ENCODE peak calls at places on chromosome 22, in five cellular contexts. H is heart left ventricle, S is MM.1S, N is AG10803, P is astrocyte of the cerebellum. O is an unnamed sample.

GRCh38 chr22:30015846-30016245 is 64.4 kb upstream of the HORMAD2 start:
- DNase-seq in N (peak), H (no peak), P (no peak), S (no peak), O (no peak)

GRCh38 chr22:47452184-47452583 is 689.7 kb downstream of the TBC1D22A start:
- DNase-seq in N (no peak), P (no peak), S (no peak), H (no peak), O (no peak)

GRCh38 chr22:44787832-44788231 is 35.5 kb downstream of the ARHGAP8 start:
- DNase-seq in N (no peak), P (no peak), H (no peak), S (no peak), O (no peak)

GRCh38 chr22:50008151-50009040 is 4.2 kb downstream of the IL17REL start:
- DNase-seq in P (no peak), S (no peak), N (no peak), H (no peak), O (no peak)

GRCh38 chr22:21589415-21589814 is 21.9 kb downstream of the UBE2L3 start:
- DNase-seq in N (no peak), P (no peak), S (no peak), H (no peak), O (no peak)

GRCh38 chr22:32685527-32685926 is 116.0 kb upstream of the TIMP3 start:
- DNase-seq in N (no peak), H (no peak), P (no peak), S (no peak), O (no peak)

GRCh38 chr22:30334601-30335000 is 7.9 kb upstream of the TBC1D10A start:
- DNase-seq in S (no peak), P (no peak), N (no peak), H (no peak), O (no peak)

GRCh38 chr22:17101475-17102296 is 16.9 kb downstream of the IL17RA start:
- DNase-seq in P (no peak), N (no peak), S (no peak), H (no peak), O (no peak)

GRCh38 chr22:27752771-27753170 is 48.8 kb downstream of the MN1 start:
- DNase-seq in S (no peak), N (peak), P (no peak), H (peak), O (no peak)

GRCh38 chr22:17748555-17749353 is 25.5 kb downstream of the BID start:
- DNase-seq in S (no peak), P (no peak), H (peak), N (no peak), O (no peak)

GRCh38 chr22:40417881-40418280 is 47.5 kb downstream of the SGSM3 start:
- DNase-seq in S (no peak), N (no peak), H (no peak), P (no peak), O (no peak)

GRCh38 chr22:20823264-20823663 is 35.3 kb downstream of the PI4KA start:
- DNase-seq in S (no peak), N (no peak), P (no peak), H (no peak), O (no peak)

GRCh38 chr22:18031670-18032454 is 7.5 kb upstream of the MICAL3 start:
- DNase-seq in N (peak), H (no peak), S (no peak), P (peak), O (no peak)

GRCh38 chr22:40196628-40197027 is 18.9 kb downstream of the TNRC6B start:
- DNase-seq in S (no peak), H (no peak), P (peak), N (peak), O (no peak)

GRCh38 chr22:35104491-35104890 is 38.5 kb downstream of the ISX start:
- DNase-seq in S (peak), H (no peak), N (no peak), P (no peak), O (no peak)

GRCh38 chr22:50621948-50622722 is 5.8 kb downstream of the ARSA start:
- DNase-seq in S (peak), H (no peak), N (no peak), P (no peak), O (no peak)

GRCh38 chr22:29454186-29454745 is 15.9 kb downstream of the RFPL1 start:
- DNase-seq in H (no peak), P (no peak), N (no peak), S (no peak), O (no peak)

GRCh38 chr22:21876486-21877176 is 9.2 kb upstream of the MAPK1 start:
- DNase-seq in H (no peak), P (no peak), S (no peak), N (peak), O (no peak)

GRCh38 chr22:28547132-28547842 is 132.4 kb downstream of the TTC28 start:
- DNase-seq in P (peak), S (no peak), N (peak), H (no peak), O (no peak)

GRCh38 chr22:35970601-35971417 is 57.8 kb downstream of the RBFOX2 start:
- DNase-seq in N (no peak), H (no peak), P (no peak), S (no peak), O (no peak)

GRCh38 chr22:40452730-40453487 is 82.5 kb downstream of the SGSM3 start:
- DNase-seq in S (no peak), N (no peak), H (no peak), P (no peak), O (no peak)

GRCh38 chr22:33565580-33565995 is 354.7 kb downstream of the LARGE1 start:
- DNase-seq in H (peak), S (no peak), P (no peak), N (no peak), O (no peak)

GRCh38 chr22:38924197-38924952 is 33.0 kb upstream of the APOBEC3A start:
- DNase-seq in H (peak), S (no peak), N (peak), P (peak), O (no peak)

GRCh38 chr22:40070701-40071100 is 75.9 kb downstream of the FAM83F start:
- DNase-seq in S (no peak), N (peak), P (peak), H (no peak), O (no peak)

GRCh38 chr22:47372111-47372581 is 609.7 kb downstream of the TBC1D22A start:
- DNase-seq in N (no peak), P (no peak), H (no peak), S (no peak), O (no peak)

GRCh38 chr22:21446128-21446826 is 20.9 kb upstream of the TMEM191C start:
- DNase-seq in N (no peak), S (no peak), H (peak), P (no peak), O (no peak)

GRCh38 chr22:50599816-50600454 is 658 bp upstream of the MAPK8IP2 start:
- DNase-seq in N (no peak), P (no peak), H (peak), S (peak), O (no peak)

GRCh38 chr22:42879371-42880021 is 22.4 kb upstream of the ARFGAP3 start:
- DNase-seq in N (no peak), H (no peak), P (no peak), S (no peak), O (no peak)

GRCh38 chr22:42878561-42879305 is 21.7 kb upstream of the ARFGAP3 start:
- DNase-seq in P (no peak), H (peak), N (no peak), S (no peak), O (no peak)

GRCh38 chr22:42881298-42881697 is 24.2 kb upstream of the ARFGAP3 start:
- DNase-seq in H (no peak), N (no peak), P (no peak), S (no peak), O (no peak)

GRCh38 chr22:42881982-42882656 is 25.0 kb upstream of the ARFGAP3 start:
- DNase-seq in H (no peak), S (no peak), P (no peak), N (no peak), O (no peak)

GRCh38 chr22:42880815-42881214 is 23.7 kb upstream of the ARFGAP3 start:
- DNase-seq in N (no peak), P (no peak), S (no peak), H (no peak), O (no peak)
- TF ChIP-seq CTCF in N (no peak), P (peak), S (no peak), H (no peak), O (no peak)

DNA sequence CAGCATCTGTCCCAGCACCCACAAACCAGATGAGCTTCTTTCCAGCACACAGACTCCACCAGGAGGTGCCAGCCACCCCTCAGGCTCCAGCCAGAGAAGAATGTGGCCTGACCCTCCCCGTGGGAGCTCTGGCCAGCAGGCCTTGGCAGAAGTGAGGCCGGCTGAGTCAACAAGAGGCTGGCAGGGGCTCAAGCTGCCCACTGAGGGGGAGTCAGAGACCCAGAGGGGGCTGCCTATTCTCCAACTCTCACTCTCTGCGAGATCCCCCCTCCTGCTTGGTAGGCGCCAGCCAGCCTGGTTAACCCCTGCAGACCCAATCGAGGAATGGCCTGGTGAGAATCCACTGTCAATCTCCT is 10.6 kb upstream of the CDC42EP1 start:
- DNase-seq in S (no peak), H (no peak), P (no peak), N (peak), O (no peak)
- TF ChIP-seq CTCF in S (no peak), H (peak), P (peak), N (peak), O (no peak)

GRCh38 chr22:24505337-24505736 is 10.2 kb downstream of the UPB1 start:
- DNase-seq in S (no peak), N (no peak), P (no peak), H (no peak), O (no peak)
- TF ChIP-seq CTCF in S (no peak), N (no peak), P (no peak), H (no peak), O (no peak)

GRCh38 chr22:23180893-23181762 is 819 bp downstream of the BCR start:
- DNase-seq in S (peak), P (no peak), H (peak), N (no peak), O (no peak)

GRCh38 chr22:23181763-23182288 is 1.5 kb downstream of the BCR start:
- DNase-seq in P (no peak), N (no peak), S (peak), H (no peak), O (no peak)

GRCh38 chr22:23179381-23180294 is 671 bp upstream of the BCR start:
- DNase-seq in P (no peak), N (no peak), H (peak), S (peak), O (no peak)

GRCh38 chr22:23178512-23179254 is 1.6 kb upstream of the BCR start:
- DNase-seq in N (peak), P (peak), H (peak), S (peak), O (peak)

GRCh38 chr22:23180301-23180892 is at the start of gene BCR:
- DNase-seq in S (peak), H (peak), P (no peak), N (peak), O (no peak)
- TF ChIP-seq CTCF in S (no peak), H (no peak), P (no peak), N (no peak), O (no peak)

GRCh38 chr22:43743131-43743530 is 69.0 kb downstream of the EFCAB6 start:
- DNase-seq in P (no peak), N (no peak), H (no peak), S (peak), O (no peak)
- TF ChIP-seq CTCF in P (peak), N (no peak), H (no peak), S (peak), O (no peak)

DNA sequence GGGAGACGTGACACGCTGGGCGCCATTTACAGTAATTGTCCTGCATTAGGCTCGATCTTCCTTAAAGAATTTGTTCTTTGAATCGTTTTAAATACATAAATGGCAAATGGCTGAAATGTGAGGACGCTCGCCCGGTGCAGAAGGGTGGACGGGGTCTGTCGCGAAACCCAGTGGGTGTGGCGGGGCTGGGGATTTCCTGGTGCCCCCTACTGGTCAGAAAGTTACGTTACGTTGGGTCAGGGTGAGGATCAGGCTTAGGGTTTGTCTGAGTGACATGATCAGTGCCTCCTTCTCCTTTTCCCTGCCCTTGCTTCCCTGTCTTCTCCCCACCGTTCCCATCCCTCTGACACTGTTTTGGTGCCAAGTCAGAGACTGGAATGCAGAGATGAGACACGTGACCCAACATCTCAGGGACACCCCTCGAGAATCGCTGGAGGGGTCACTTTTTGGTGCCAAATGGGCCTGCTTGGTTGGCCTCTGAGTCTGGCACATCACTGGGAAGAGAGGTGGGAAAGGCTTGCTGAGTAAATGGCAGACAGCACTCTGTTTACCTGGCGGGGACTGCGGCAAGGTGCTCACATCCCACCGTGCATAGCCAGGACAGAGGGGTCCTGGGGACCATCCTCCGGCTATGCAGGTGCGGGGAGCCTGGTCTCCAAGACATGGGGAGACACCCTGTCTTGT is 1107.6 kb downstream of the BRD1 start:
- DNase-seq in N (no peak), P (no peak), H (no peak), S (no peak), O (no peak)
- TF ChIP-seq CTCF in N (no peak), P (no peak), H (no peak), S (no peak), O (no peak)

DNA sequence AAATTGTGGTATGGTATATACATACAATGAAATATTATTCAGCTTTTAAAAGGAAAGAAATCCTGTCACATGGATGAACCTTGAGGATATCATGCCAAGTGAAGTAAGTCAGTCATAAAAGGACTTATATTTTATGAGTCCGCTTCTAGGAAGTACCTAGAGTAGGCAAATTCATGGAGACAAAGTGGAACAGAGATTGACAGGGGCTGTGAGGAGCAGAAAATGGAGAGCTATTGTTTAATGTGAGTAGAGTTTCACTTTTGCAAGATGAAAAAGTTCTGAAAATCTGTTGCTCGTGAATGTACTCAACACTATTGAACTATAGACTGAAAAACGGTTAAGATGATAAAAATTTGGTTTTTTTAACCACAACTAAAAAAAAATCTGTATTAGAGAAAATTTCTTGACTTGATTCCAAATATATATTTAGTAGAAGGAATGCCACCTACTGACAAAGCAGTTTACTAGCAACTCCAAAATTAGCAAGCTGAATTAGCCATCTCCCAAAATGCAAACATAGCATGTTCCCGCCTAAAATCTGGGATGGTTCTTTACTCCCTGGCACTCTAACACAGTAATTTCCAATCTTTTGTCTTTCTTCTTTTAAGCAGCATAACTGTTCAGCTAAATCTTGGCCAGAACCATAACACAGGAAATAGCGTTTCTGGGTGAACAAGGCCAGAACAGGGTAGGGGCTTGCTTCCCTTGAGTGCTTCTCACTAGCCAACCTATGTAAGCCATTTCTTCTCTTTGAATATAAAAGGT is 1.5 kb downstream of the UFD1 start:
- DNase-seq in H (no peak), S (peak), N (peak), P (no peak), O (no peak)
- TF ChIP-seq CTCF in H (no peak), S (peak), N (peak), P (peak), O (no peak)

GRCh38 chr22:41535244-41535643 is 9.0 kb downstream of the POLR3H start:
- DNase-seq in N (no peak), S (no peak), H (no peak), P (no peak), O (no peak)
- TF ChIP-seq CTCF in N (peak), S (peak), H (no peak), P (peak), O (no peak)

O was measured in omental fat pad.